ENCODE peak calls at places on chromosome 11, in ten cellular contexts. One of them, this sample, is unnamed.

GRCh38 chr11:62534779-62535545 is 11.6 kb downstream of the AHNAK start:
- DNase-seq in Panc1: no peak
- DNase-seq in A549: no peak
- DNase-seq in epithelial cell of esophagus: no peak
- DNase-seq in OCI-LY7: no peak
- DNase-seq in heart left ventricle: no peak
- DNase-seq in right lobe of liver: no peak
- DNase-seq in body of pancreas: no peak
- DNase-seq in psoas muscle: no peak
- DNase-seq in GM12864: no peak
- DNase-seq in this sample: no peak

GRCh38 chr11:115590254-115590653 is 86.0 kb upstream of the CADM1 start:
- DNase-seq in Panc1: no peak
- DNase-seq in A549: no peak
- DNase-seq in epithelial cell of esophagus: no peak
- DNase-seq in OCI-LY7: no peak
- DNase-seq in heart left ventricle: no peak
- DNase-seq in right lobe of liver: no peak
- DNase-seq in body of pancreas: no peak
- DNase-seq in psoas muscle: no peak
- DNase-seq in GM12864: no peak
- DNase-seq in this sample: no peak

GRCh38 chr11:130894322-130895025 is 21.8 kb downstream of the SNX19 start:
- DNase-seq in Panc1: peak; percentile 56
- DNase-seq in A549: peak; percentile 20
- DNase-seq in epithelial cell of esophagus: peak; percentile 71
- DNase-seq in OCI-LY7: peak; percentile 67
- DNase-seq in heart left ventricle: peak; percentile 68
- DNase-seq in right lobe of liver: peak; percentile 65
- DNase-seq in body of pancreas: peak; percentile 60
- DNase-seq in psoas muscle: peak; percentile 79
- DNase-seq in GM12864: peak; percentile 18
- DNase-seq in this sample: peak; percentile 89

GRCh38 chr11:24064309-24064903 is 432.4 kb upstream of the LUZP2 start:
- DNase-seq in Panc1: no peak
- DNase-seq in A549: no peak
- DNase-seq in epithelial cell of esophagus: no peak
- DNase-seq in OCI-LY7: no peak
- DNase-seq in heart left ventricle: no peak
- DNase-seq in right lobe of liver: no peak
- DNase-seq in body of pancreas: no peak
- DNase-seq in psoas muscle: no peak
- DNase-seq in GM12864: no peak
- DNase-seq in this sample: peak; percentile 51

GRCh38 chr11:35377262-35377661 is 42.1 kb downstream of the SLC1A2 start:
- DNase-seq in Panc1: no peak
- DNase-seq in A549: no peak
- DNase-seq in epithelial cell of esophagus: no peak
- DNase-seq in OCI-LY7: no peak
- DNase-seq in heart left ventricle: no peak
- DNase-seq in right lobe of liver: no peak
- DNase-seq in body of pancreas: no peak
- DNase-seq in psoas muscle: no peak
- DNase-seq in GM12864: no peak
- DNase-seq in this sample: no peak

GRCh38 chr11:76123243-76123642 is 83.1 kb downstream of the WNT11 start:
- DNase-seq in Panc1: no peak
- DNase-seq in A549: no peak
- DNase-seq in epithelial cell of esophagus: peak; percentile 8
- DNase-seq in OCI-LY7: no peak
- DNase-seq in heart left ventricle: no peak
- DNase-seq in right lobe of liver: no peak
- DNase-seq in body of pancreas: no peak
- DNase-seq in psoas muscle: no peak
- DNase-seq in GM12864: no peak
- DNase-seq in this sample: no peak

GRCh38 chr11:36513965-36514364 is 3.9 kb upstream of the TRAF6 start:
- DNase-seq in Panc1: no peak
- DNase-seq in A549: no peak
- DNase-seq in epithelial cell of esophagus: peak; percentile 14
- DNase-seq in OCI-LY7: no peak
- DNase-seq in heart left ventricle: no peak
- DNase-seq in right lobe of liver: no peak
- DNase-seq in body of pancreas: no peak
- DNase-seq in psoas muscle: no peak
- DNase-seq in GM12864: no peak
- DNase-seq in this sample: peak; percentile 4

GRCh38 chr11:19853016-19853415 is 140.4 kb downstream of the NAV2 start:
- DNase-seq in Panc1: no peak
- DNase-seq in A549: no peak
- DNase-seq in epithelial cell of esophagus: peak; percentile 30
- DNase-seq in OCI-LY7: no peak
- DNase-seq in heart left ventricle: no peak
- DNase-seq in right lobe of liver: no peak
- DNase-seq in body of pancreas: no peak
- DNase-seq in psoas muscle: no peak
- DNase-seq in GM12864: no peak
- DNase-seq in this sample: no peak

GRCh38 chr11:61254403-61255025 is 13.5 kb downstream of the PGA5 start:
- DNase-seq in Panc1: peak; percentile 56
- DNase-seq in A549: peak; percentile 85
- DNase-seq in epithelial cell of esophagus: peak; percentile 76
- DNase-seq in OCI-LY7: peak; percentile 69
- DNase-seq in heart left ventricle: peak; percentile 77
- DNase-seq in right lobe of liver: peak; percentile 76
- DNase-seq in body of pancreas: peak; percentile 67
- DNase-seq in psoas muscle: peak; percentile 71
- DNase-seq in GM12864: peak; percentile 19
- DNase-seq in this sample: peak; percentile 72

GRCh38 chr11:117861151-117862018 is 15.1 kb downstream of the FXYD6 start:
- DNase-seq in Panc1: no peak
- DNase-seq in A549: no peak
- DNase-seq in epithelial cell of esophagus: peak; percentile 23
- DNase-seq in OCI-LY7: no peak
- DNase-seq in heart left ventricle: peak; percentile 77
- DNase-seq in right lobe of liver: peak; percentile 52
- DNase-seq in body of pancreas: no peak
- DNase-seq in psoas muscle: peak; percentile 72
- DNase-seq in GM12864: no peak
- DNase-seq in this sample: peak; percentile 26

GRCh38 chr11:65430406-65431217 is 8.0 kb downstream of the NEAT1 start:
- DNase-seq in Panc1: no peak
- DNase-seq in A549: no peak
- DNase-seq in epithelial cell of esophagus: peak; percentile 54
- DNase-seq in OCI-LY7: peak; percentile 66
- DNase-seq in heart left ventricle: no peak
- DNase-seq in right lobe of liver: peak; percentile 37
- DNase-seq in body of pancreas: peak; percentile 35
- DNase-seq in psoas muscle: no peak
- DNase-seq in GM12864: no peak
- DNase-seq in this sample: peak; percentile 85

GRCh38 chr11:65432686-65433582 is 10.3 kb downstream of the NEAT1 start:
- DNase-seq in Panc1: no peak
- DNase-seq in A549: no peak
- DNase-seq in epithelial cell of esophagus: peak; percentile 17
- DNase-seq in OCI-LY7: peak; percentile 72
- DNase-seq in heart left ventricle: no peak
- DNase-seq in right lobe of liver: no peak
- DNase-seq in body of pancreas: no peak
- DNase-seq in psoas muscle: no peak
- DNase-seq in GM12864: no peak
- DNase-seq in this sample: peak; percentile 73

GRCh38 chr11:65432133-65432650 is 9.6 kb downstream of the NEAT1 start:
- DNase-seq in Panc1: no peak
- DNase-seq in A549: no peak
- DNase-seq in epithelial cell of esophagus: no peak
- DNase-seq in OCI-LY7: no peak
- DNase-seq in heart left ventricle: no peak
- DNase-seq in right lobe of liver: no peak
- DNase-seq in body of pancreas: no peak
- DNase-seq in psoas muscle: no peak
- DNase-seq in GM12864: no peak
- DNase-seq in this sample: peak; percentile 58

GRCh38 chr11:65429724-65430405 is 7.3 kb downstream of the NEAT1 start:
- DNase-seq in Panc1: no peak
- DNase-seq in A549: no peak
- DNase-seq in epithelial cell of esophagus: peak; percentile 73
- DNase-seq in OCI-LY7: peak; percentile 70
- DNase-seq in heart left ventricle: peak; percentile 81
- DNase-seq in right lobe of liver: peak; percentile 85
- DNase-seq in body of pancreas: peak; percentile 84
- DNase-seq in psoas muscle: peak; percentile 85
- DNase-seq in GM12864: no peak
- DNase-seq in this sample: peak; percentile 92

GRCh38 chr11:65431452-65432132 is 9.0 kb downstream of the NEAT1 start:
- DNase-seq in Panc1: no peak
- DNase-seq in A549: no peak
- DNase-seq in epithelial cell of esophagus: peak; percentile 24
- DNase-seq in OCI-LY7: peak; percentile 77
- DNase-seq in heart left ventricle: no peak
- DNase-seq in right lobe of liver: peak; percentile 19
- DNase-seq in body of pancreas: no peak
- DNase-seq in psoas muscle: no peak
- DNase-seq in GM12864: no peak
- DNase-seq in this sample: peak; percentile 75
- H3K4me3 ChIP-seq in Panc1: peak overlapping the region; percentile 99
- H3K4me3 ChIP-seq in A549: peak overlapping the region; percentile 14
- H3K4me3 ChIP-seq in epithelial cell of esophagus: peak overlapping the region; percentile 3
- H3K4me3 ChIP-seq in OCI-LY7: peak overlapping the region; percentile 73
- H3K4me3 ChIP-seq in heart left ventricle: peak overlapping the region; percentile 93
- H3K4me3 ChIP-seq in right lobe of liver: peak overlapping the region; percentile 1
- H3K4me3 ChIP-seq in body of pancreas: no peak overlapping the region
- H3K4me3 ChIP-seq in psoas muscle: peak overlapping the region; percentile 86
- H3K4me3 ChIP-seq in GM12864: no peak overlapping the region
- H3K4me3 ChIP-seq in this sample: peak overlapping the region; percentile 77

DNA sequence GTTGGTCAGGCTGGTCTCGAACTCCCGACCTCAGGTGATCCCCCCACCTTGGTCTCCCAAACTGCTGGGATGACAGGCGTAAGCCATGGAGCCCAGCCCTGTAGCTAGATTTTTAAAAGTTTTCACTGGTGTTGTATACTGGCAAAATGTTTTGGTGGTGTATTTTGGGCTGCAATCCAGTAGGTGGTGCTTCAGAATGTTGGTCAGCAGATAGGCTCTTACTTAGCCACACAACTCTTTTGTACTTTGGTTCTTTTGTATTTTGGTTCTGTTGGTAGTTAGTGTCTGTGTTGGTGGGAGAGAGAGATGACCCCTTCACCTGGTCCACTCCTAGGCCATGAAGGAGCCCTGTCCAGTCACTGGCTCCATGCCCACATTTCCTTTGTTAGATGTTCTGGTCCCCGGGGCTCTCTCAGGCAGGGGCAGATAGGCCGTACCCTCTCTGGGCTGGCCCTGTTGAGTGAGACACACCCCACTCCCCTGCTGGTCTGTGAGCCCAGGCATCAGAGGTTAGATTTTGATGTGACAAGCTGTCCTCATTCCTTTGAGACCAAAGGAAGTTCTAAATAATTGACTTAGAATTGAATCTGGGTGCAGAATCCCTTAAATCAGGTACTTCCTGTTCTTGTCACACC is 123.8 kb downstream of the DDX10 start:
- DNase-seq in Panc1: peak; percentile 18
- DNase-seq in A549: no peak
- DNase-seq in epithelial cell of esophagus: peak; percentile 50
- DNase-seq in OCI-LY7: peak; percentile 6
- DNase-seq in heart left ventricle: peak; percentile 29
- DNase-seq in right lobe of liver: no peak
- DNase-seq in body of pancreas: peak; percentile 13
- DNase-seq in psoas muscle: no peak
- DNase-seq in GM12864: no peak
- DNase-seq in this sample: peak; percentile 77
- TF ChIP-seq CTCF in Panc1: peak; percentile 67
- TF ChIP-seq CTCF in A549: peak; percentile 24
- TF ChIP-seq CTCF in epithelial cell of esophagus: peak; percentile 58
- TF ChIP-seq CTCF in OCI-LY7: peak; percentile 56
- TF ChIP-seq CTCF in heart left ventricle: no peak
- TF ChIP-seq CTCF in right lobe of liver: peak; percentile 9
- TF ChIP-seq CTCF in body of pancreas: no peak
- TF ChIP-seq CTCF in psoas muscle: no peak
- TF ChIP-seq CTCF in GM12864: peak; percentile 68
- TF ChIP-seq CTCF in this sample: peak; percentile 74

DNA sequence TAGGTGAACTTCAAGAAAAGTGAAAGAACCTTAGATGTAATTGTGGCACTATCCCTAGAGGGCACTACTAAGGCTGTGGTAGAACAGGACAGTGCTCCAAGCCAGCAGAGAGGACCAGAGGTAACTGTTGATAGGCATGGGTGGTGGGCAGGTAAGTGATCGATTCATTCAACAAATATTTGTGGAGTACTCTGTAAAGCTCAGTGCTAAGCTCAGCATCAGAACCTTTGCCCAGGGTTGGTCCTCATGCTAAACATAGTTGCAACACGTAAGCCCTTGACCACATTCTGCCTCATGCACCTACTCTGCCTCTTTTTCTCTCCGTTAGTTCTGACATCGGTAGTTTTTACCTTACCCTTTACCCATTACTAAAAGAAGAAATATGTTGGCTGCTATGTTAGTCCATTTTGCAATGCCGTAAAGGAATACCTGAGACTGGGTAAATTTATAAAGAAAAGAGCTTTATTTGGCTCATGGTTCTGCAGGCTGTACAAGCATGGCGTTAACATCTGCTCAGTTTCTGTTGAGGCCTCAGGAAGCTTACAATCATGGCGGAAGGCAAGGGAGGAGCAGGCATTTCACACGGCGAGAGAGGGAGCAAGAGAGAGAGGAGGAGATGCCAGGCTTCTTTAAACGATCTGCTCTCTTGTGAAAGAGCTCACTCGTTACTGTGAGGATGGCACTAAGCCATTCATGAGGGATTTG is 18.4 kb upstream of the NNMT start:
- DNase-seq in Panc1: no peak
- DNase-seq in A549: no peak
- DNase-seq in epithelial cell of esophagus: no peak
- DNase-seq in OCI-LY7: no peak
- DNase-seq in heart left ventricle: no peak
- DNase-seq in right lobe of liver: peak; percentile 88
- DNase-seq in body of pancreas: no peak
- DNase-seq in psoas muscle: no peak
- DNase-seq in GM12864: no peak
- DNase-seq in this sample: no peak
- H3K4me3 ChIP-seq in Panc1: no peak overlapping the region
- H3K4me3 ChIP-seq in A549: no peak overlapping the region
- H3K4me3 ChIP-seq in epithelial cell of esophagus: no peak overlapping the region
- H3K4me3 ChIP-seq in OCI-LY7: no peak overlapping the region
- H3K4me3 ChIP-seq in heart left ventricle: no peak overlapping the region
- H3K4me3 ChIP-seq in right lobe of liver: no peak overlapping the region
- H3K4me3 ChIP-seq in body of pancreas: no peak overlapping the region
- H3K4me3 ChIP-seq in psoas muscle: no peak overlapping the region
- H3K4me3 ChIP-seq in GM12864: no peak overlapping the region
- H3K4me3 ChIP-seq in this sample: no peak overlapping the region

DNA sequence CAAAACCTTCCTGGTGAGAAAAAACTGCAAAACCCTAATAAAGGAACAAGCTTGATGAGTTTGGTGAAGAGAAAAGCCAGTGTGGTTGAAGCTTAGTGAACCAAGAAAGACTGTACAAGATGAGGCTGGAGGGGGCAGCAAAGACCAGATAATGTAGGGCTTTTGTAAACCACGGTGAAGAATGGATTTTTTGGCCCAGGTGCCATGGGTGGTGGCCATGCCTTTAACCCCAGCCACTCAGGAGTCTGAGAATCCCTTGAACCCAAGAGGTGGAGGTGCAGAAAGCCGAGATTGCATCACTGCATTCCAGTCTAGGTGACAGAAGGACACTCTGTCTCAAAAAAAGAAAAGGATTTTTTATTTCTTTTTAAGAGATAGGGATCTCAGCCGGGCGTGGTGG is 5.0 kb upstream of the ZDHHC5 start:
- DNase-seq in Panc1: no peak
- DNase-seq in A549: no peak
- DNase-seq in epithelial cell of esophagus: peak; percentile 39
- DNase-seq in OCI-LY7: peak; percentile 38
- DNase-seq in heart left ventricle: no peak
- DNase-seq in right lobe of liver: no peak
- DNase-seq in body of pancreas: no peak
- DNase-seq in psoas muscle: no peak
- DNase-seq in GM12864: no peak
- DNase-seq in this sample: no peak
- TF ChIP-seq CTCF in Panc1: no peak
- TF ChIP-seq CTCF in A549: no peak
- TF ChIP-seq CTCF in epithelial cell of esophagus: peak; percentile 39
- TF ChIP-seq CTCF in OCI-LY7: peak; percentile 55
- TF ChIP-seq CTCF in heart left ventricle: no peak
- TF ChIP-seq CTCF in right lobe of liver: no peak
- TF ChIP-seq CTCF in body of pancreas: no peak
- TF ChIP-seq CTCF in psoas muscle: no peak
- TF ChIP-seq CTCF in GM12864: peak; percentile 3
- TF ChIP-seq CTCF in this sample: peak; percentile 19